ENCODE peak calls at places on chromosomes 12 and 14, in four cellular contexts. R, B, D and Q are unnamed samples.

GRCh38 chr12:89634508-89634907 is 74.1 kb downstream of the ATP2B1 start:
- DNase-seq in R (no peak), B (no peak), D (no peak), Q (no peak)

GRCh38 chr14:51638071-51638944 is 13.4 kb upstream of the FRMD6 start:
- DNase-seq in R (peak), B (no peak), D (no peak), Q (no peak)

GRCh38 chr12:107774349-107775029 is at the start of gene ASCL4:
- DNase-seq in R (no peak), B (no peak), D (no peak), Q (no peak)

GRCh38 chr12:104049278-104050257 is at the start of gene GLT8D2:
- DNase-seq in R (no peak), B (peak), D (peak), Q (no peak)

GRCh38 chr12:46664771-46665287 is 161.0 kb downstream of the SLC38A4 start:
- DNase-seq in R (no peak), B (peak), D (no peak), Q (no peak)

GRCh38 chr14:99081880-99082279 is 190.1 kb downstream of the BCL11B start:
- DNase-seq in R (peak), B (no peak), D (no peak), Q (no peak)

GRCh38 chr12:76402259-76402658 is 54.0 kb upstream of the BBS10 start:
- DNase-seq in R (no peak), B (no peak), D (no peak), Q (no peak)

GRCh38 chr12:79531547-79531946 is 159.2 kb downstream of the PAWR start:
- DNase-seq in R (no peak), B (no peak), D (no peak), Q (no peak)

GRCh38 chr12:3202734-3203446 is 125.7 kb downstream of the TSPAN9 start:
- DNase-seq in R (peak), B (peak), D (no peak), Q (no peak)

GRCh38 chr14:66944872-66945271 is 244.4 kb upstream of the GARIN2 start:
- DNase-seq in R (no peak), B (no peak), D (no peak), Q (no peak)

GRCh38 chr12:16327963-16328362 is 19.5 kb upstream of the MGST1 start:
- DNase-seq in R (no peak), B (no peak), D (no peak), Q (no peak)

GRCh38 chr12:128747441-128747840 is 76.3 kb downstream of the SLC15A4 start:
- DNase-seq in R (no peak), B (no peak), D (no peak), Q (no peak)

GRCh38 chr12:23694920-23695319 is 254.6 kb downstream of the SOX5 start:
- DNase-seq in R (no peak), B (no peak), D (no peak), Q (no peak)

GRCh38 chr12:51115516-51115915 is 32.1 kb upstream of the CSRNP2 start:
- DNase-seq in R (no peak), B (no peak), D (no peak), Q (no peak)

GRCh38 chr12:97404549-97404948 is 58.1 kb upstream of the RMST start:
- DNase-seq in R (peak), B (peak), D (no peak), Q (no peak)

GRCh38 chr14:23861666-23862065 is 91.9 kb upstream of the DHRS4 start:
- DNase-seq in R (no peak), B (no peak), D (no peak), Q (no peak)

GRCh38 chr14:30322819-30323218 is 236.1 kb upstream of the G2E3 start:
- DNase-seq in R (no peak), B (no peak), D (no peak), Q (no peak)

GRCh38 chr12:42789808-42790760 is 200.5 kb upstream of the PRICKLE1 start:
- DNase-seq in R (no peak), B (no peak), D (no peak), Q (no peak)

GRCh38 chr12:24960222-24960855 is 11.4 kb upstream of the BCAT1 start:
- DNase-seq in R (peak), B (no peak), D (no peak), Q (no peak)

GRCh38 chr12:120726510-120726793 is 826 bp downstream of the ACADS start:
- DNase-seq in R (no peak), B (no peak), D (peak), Q (no peak)

GRCh38 chr12:12376636-12377448 is 20.0 kb downstream of the BORCS5 start:
- DNase-seq in R (peak), B (peak), D (no peak), Q (no peak)

GRCh38 chr12:74537126-74537706 is 419 bp upstream of the ATXN7L3B start:
- DNase-seq in R (no peak), B (peak), D (no peak), Q (no peak)

GRCh38 chr12:64269161-64269560 is 47.1 kb upstream of the KICS2 start:
- DNase-seq in R (no peak), B (peak), D (no peak), Q (no peak)

GRCh38 chr12:57889541-57889989 is 43.0 kb upstream of the CTDSP2 start:
- DNase-seq in R (no peak), B (peak), D (peak), Q (no peak)

GRCh38 chr14:32507029-32507984 is 178.2 kb downstream of the AKAP6 start:
- DNase-seq in R (no peak), B (no peak), D (no peak), Q (no peak)

GRCh38 chr14:104977681-104978647 is at the start of gene AHNAK2:
- DNase-seq in R (peak), B (peak), D (peak), Q (peak)

GRCh38 chr12:103930787-103931536 is 752 bp downstream of the HSP90B1 start:
- DNase-seq in R (peak), B (no peak), D (peak), Q (no peak)

GRCh38 chr12:22743700-22744099 is 118.7 kb downstream of the ETNK1 start:
- DNase-seq in R (no peak), B (no peak), D (no peak), Q (no peak)

GRCh38 chr12:39372929-39373328 is 70.0 kb downstream of the KIF21A start:
- DNase-seq in R (no peak), B (peak), D (no peak), Q (no peak)

GRCh38 chr12:119204716-119205285 is 26.1 kb downstream of the HSPB8 start:
- DNase-seq in R (no peak), B (no peak), D (peak), Q (no peak)

GRCh38 chr14:47150267-47150666 is 498.7 kb upstream of the RPL10L start:
- DNase-seq in R (no peak), B (no peak), D (no peak), Q (no peak)